ENCODE peak calls at places on chromosomes 4 and X, in five cellular contexts. X, V, I, Z and C are unnamed samples.

GRCh38 chr4:8707045-8707781 is 114.6 kb downstream of the CPZ start:
- DNase-seq in X (no peak), V (peak; percentile 45), I (no peak), Z (no peak), C (no peak)

GRCh38 chr4:124633285-124633941 is 79.1 kb downstream of the ANKRD50 start:
- DNase-seq in X (no peak), V (no peak), I (no peak), Z (no peak), C (no peak)

GRCh38 chrX:23103546-23103945 is 103.8 kb downstream of the DDX53 start:
- DNase-seq in X (no peak), V (no peak), I (no peak), Z (no peak), C (no peak)

GRCh38 chr4:83267121-83267834 is 17.3 kb downstream of the COQ2 start:
- DNase-seq in X (no peak), V (no peak), I (no peak), Z (no peak), C (no peak)

GRCh38 chr4:54898941-54899340 is 226.5 kb downstream of the KDR start:
- DNase-seq in X (no peak), V (no peak), I (no peak), Z (no peak), C (no peak)

GRCh38 chrX:129755779-129756650 is 17.2 kb downstream of the XPNPEP2 start:
- DNase-seq in X (no peak), V (no peak), I (no peak), Z (peak; percentile 17), C (no peak)

GRCh38 chr4:48851651-48852050 is 20.8 kb downstream of the OCIAD1 start:
- DNase-seq in X (no peak), V (no peak), I (no peak), Z (no peak), C (no peak)

GRCh38 chrX:16208601-16209000 is 41.3 kb downstream of the MAGEB17 start:
- DNase-seq in X (no peak), V (no peak), I (no peak), Z (no peak), C (no peak)

GRCh38 chr4:172996571-172997216 is 171.9 kb upstream of the GALNT7 start:
- DNase-seq in X (no peak), V (no peak), I (no peak), Z (no peak), C (no peak)

GRCh38 chr4:18684932-18685331 is 663.4 kb upstream of the LCORL start:
- DNase-seq in X (no peak), V (no peak), I (no peak), Z (no peak), C (no peak)

GRCh38 chrX:968391-968790 is 244.1 kb downstream of the CRLF2 start:
- DNase-seq in X (no peak), V (no peak), I (no peak), Z (no peak), C (no peak)

GRCh38 chr4:150402968-150403367 is 179.0 kb upstream of the MAB21L2 start:
- DNase-seq in X (no peak), V (no peak), I (no peak), Z (no peak), C (no peak)

GRCh38 chrX:10233173-10233572 is 76.4 kb downstream of the CLCN4 start:
- DNase-seq in X (no peak), V (no peak), I (no peak), Z (no peak), C (no peak)

GRCh38 chr4:120446051-120446567 is 379.5 kb upstream of the MAD2L1 start:
- DNase-seq in X (no peak), V (no peak), I (no peak), Z (no peak), C (no peak)

GRCh38 chr4:184784628-184785257 is 41.0 kb downstream of the ACSL1 start:
- DNase-seq in X (no peak), V (no peak), I (no peak), Z (no peak), C (no peak)

GRCh38 chrX:132118361-132118760 is 9.5 kb downstream of the FRMD7 start:
- DNase-seq in X (peak; percentile 1), V (peak; percentile 46), I (no peak), Z (peak; percentile 9), C (no peak)

GRCh38 chrX:49876750-49877149 is 2.5 kb upstream of the USP27X start:
- DNase-seq in X (peak; percentile 12), V (no peak), I (peak; percentile 55), Z (peak; percentile 46), C (no peak)

GRCh38 chr4:124710911-124711310 is 1.6 kb downstream of the ANKRD50 start:
- DNase-seq in X (no peak), V (no peak), I (no peak), Z (no peak), C (no peak)

GRCh38 chr4:62028758-62029157 is 828.6 kb downstream of the ADGRL3 start:
- DNase-seq in X (no peak), V (no peak), I (no peak), Z (no peak), C (no peak)

GRCh38 chr4:116202524-116202923 is 882.9 kb downstream of the TRAM1L1 start:
- DNase-seq in X (no peak), V (no peak), I (no peak), Z (no peak), C (no peak)

GRCh38 chr4:173466101-173466500 is 63.9 kb downstream of the HAND2 start:
- DNase-seq in X (no peak), V (no peak), I (no peak), Z (no peak), C (no peak)

GRCh38 chrX:38596939-38597338 is 35.6 kb downstream of the TSPAN7 start:
- DNase-seq in X (no peak), V (no peak), I (no peak), Z (no peak), C (no peak)

GRCh38 chrX:139086243-139086642 is 374.7 kb upstream of the FGF13 start:
- DNase-seq in X (no peak), V (no peak), I (no peak), Z (no peak), C (no peak)

GRCh38 chr4:36979494-36979893 is 265.0 kb upstream of the NWD2 start:
- DNase-seq in X (no peak), V (no peak), I (no peak), Z (no peak), C (no peak)

GRCh38 chr4:76801621-76802545 is 96.1 kb downstream of the SOWAHB start:
- DNase-seq in X (no peak), V (peak; percentile 70), I (no peak), Z (no peak), C (no peak)

GRCh38 chr4:134867027-134867426 is 665.4 kb upstream of the PABPC4L start:
- DNase-seq in X (no peak), V (no peak), I (no peak), Z (no peak), C (no peak)

GRCh38 chr4:76738081-76738931 is 159.6 kb downstream of the SOWAHB start:
- DNase-seq in X (no peak), V (no peak), I (no peak), Z (no peak), C (peak; percentile 30)

GRCh38 chr4:113094802-113095201 is 45.3 kb downstream of the ANK2 start:
- DNase-seq in X (peak; percentile 19), V (no peak), I (no peak), Z (peak; percentile 16), C (no peak)

GRCh38 chrX:97844943-97845342 is 961.2 kb downstream of the RPA4 start:
- DNase-seq in X (no peak), V (no peak), I (no peak), Z (no peak), C (no peak)

GRCh38 chrX:30659421-30659820 is 6.2 kb downstream of the GK start:
- DNase-seq in X (no peak), V (no peak), I (no peak), Z (peak; percentile 22), C (no peak)

GRCh38 chr4:48138511-48138910 is 4.5 kb upstream of the TXK start:
- DNase-seq in X (no peak), V (no peak), I (no peak), Z (no peak), C (no peak)

GRCh38 chr4:3853388-3854035 is 87.3 kb downstream of the ADRA2C start:
- DNase-seq in X (no peak), V (no peak), I (no peak), Z (no peak), C (no peak)

DNA sequence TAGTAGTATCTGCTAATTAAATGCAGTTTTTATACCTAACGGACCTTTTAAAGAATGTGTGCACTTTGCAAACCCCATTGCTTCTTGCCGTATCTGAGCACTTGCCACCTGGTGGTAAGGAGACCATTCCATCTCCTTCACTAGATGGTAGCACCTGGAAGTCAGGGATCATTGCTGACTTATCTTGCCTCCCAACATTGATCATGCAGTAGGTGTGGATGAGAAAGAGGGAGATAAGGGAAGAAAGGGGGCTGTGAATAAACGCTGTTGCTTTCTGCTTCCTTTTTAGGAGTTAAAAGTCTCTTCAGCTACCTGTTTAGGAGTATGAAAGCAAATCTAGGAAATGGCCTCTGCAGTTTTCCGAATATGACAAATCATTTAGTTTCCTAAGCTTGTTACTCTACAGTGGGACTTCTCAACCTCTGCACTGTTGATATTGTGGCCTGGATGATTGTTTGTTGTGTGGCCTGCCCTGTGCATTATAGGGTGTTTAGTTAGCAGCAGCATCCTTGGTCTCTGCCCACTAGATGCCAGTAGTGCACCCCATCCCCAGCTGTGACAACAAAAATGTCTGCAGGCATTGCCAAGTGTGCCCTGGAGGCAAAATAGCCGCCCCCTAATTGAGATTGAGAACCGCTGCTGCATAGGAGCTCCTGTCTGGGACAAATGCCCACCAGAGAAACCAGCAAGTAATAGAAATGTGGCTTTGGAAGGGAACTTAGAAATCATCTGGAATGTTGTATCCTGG is 38.8 kb downstream of the GAB1 start:
- DNase-seq in X (peak; percentile 6), V (no peak), I (peak; percentile 17), Z (peak; percentile 57), C (no peak)
- TF ChIP-seq SRF in X (no peak), V (no peak), I (no peak), Z (no peak), C (peak; percentile 60)

GRCh38 chrX:24242649-24243556 is 71.0 kb downstream of the SUPT20HL2 start:
- DNase-seq in X (no peak), V (no peak), I (peak; percentile 9), Z (no peak), C (peak; percentile 95)
- TF ChIP-seq SRF in X (no peak), V (no peak), I (no peak), Z (no peak), C (no peak)

DNA sequence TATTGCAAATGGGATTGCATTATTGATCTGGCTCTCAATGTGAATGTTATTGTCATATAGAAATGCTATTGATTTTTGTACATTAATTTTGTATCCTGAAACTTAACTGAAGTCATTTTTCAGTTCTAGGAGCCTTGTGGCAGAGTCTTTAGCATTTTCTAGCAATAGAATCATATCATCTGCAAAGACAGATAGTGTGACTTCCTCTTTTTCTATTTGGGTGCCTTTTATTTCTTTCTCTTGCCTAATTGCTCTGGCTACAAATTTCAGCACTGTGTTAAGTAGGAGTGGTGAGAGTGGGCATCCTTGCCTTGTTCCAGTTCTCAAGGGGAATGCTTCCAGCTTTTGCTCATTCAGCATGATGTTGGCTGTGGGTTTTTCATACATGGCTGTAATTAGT is 102.6 kb downstream of the SH3BGRL start:
- DNase-seq in X (no peak), V (no peak), I (no peak), Z (no peak), C (no peak)
- TF ChIP-seq SRF in X (no peak), V (no peak), I (no peak), Z (no peak), C (no peak)

DNA sequence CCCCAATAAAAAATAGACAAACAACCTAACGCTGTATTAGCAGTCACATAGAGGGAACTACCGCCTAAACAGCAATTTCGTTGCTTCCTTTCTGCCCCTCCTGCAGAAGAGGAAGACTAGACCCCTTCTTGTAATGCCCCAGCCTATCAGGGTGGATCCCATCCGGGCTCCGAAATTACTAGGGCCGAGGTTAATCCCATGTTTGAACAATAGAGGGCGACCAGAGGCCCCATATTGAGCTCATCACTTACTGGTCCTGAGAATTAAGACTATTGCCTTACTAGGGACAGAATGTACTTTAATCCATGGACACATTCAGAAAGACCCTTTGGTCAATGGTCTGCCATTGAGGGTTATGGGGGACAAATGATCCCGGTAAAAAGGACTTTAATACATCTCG is 11.8 kb upstream of the ZNF630 start:
- DNase-seq in X (peak; percentile 26), V (peak; percentile 49), I (peak; percentile 6), Z (peak; percentile 52), C (no peak)
- TF ChIP-seq SRF in X (no peak), V (no peak), I (no peak), Z (no peak), C (peak; percentile 13)